ENCODE peak calls at places on chromosome 14, in four cellular contexts. E is right cardiac atrium; Y is naive thymus-derived CD4-positive, alpha-beta T cell; H is lower lobe of right lung. B is an unnamed sample. For H3K4me1, the result is how much of the 10 kb centered on the place peaks cover.

GRCh38 chr14:29892327-29892726 is 35.3 kb downstream of the PRKD1 start:
- DNase-seq in E (no peak), Y (no peak), H (no peak), B (no peak)

GRCh38 chr14:63899953-63900352 is 47.1 kb downstream of the SYNE2 start:
- DNase-seq in E (no peak), Y (no peak), H (no peak), B (no peak)

GRCh38 chr14:68442828-68443460 is 349.9 kb downstream of the ZFP36L1 start:
- DNase-seq in E (no peak), Y (no peak), H (no peak), B (no peak)

GRCh38 chr14:73740921-73741326 is 26.7 kb upstream of the PNMA1 start:
- DNase-seq in E (peak), Y (no peak), H (peak), B (peak)

GRCh38 chr14:100278702-100279101 is 27.5 kb downstream of the SLC25A29 start:
- DNase-seq in E (no peak), Y (no peak), H (peak), B (no peak)

GRCh38 chr14:36511981-36512584 is 7.9 kb downstream of the NKX2-1 start:
- DNase-seq in E (no peak), Y (no peak), H (no peak), B (no peak)

GRCh38 chr14:52609445-52610044 is 56.9 kb downstream of the GPR137C start:
- DNase-seq in E (no peak), Y (no peak), H (no peak), B (no peak)

GRCh38 chr14:54366726-54367707 is 29.8 kb upstream of the CDKN3 start:
- DNase-seq in E (no peak), Y (no peak), H (no peak), B (no peak)

GRCh38 chr14:76117789-76118188 is 33.9 kb upstream of the GPATCH2L start:
- DNase-seq in E (no peak), Y (no peak), H (no peak), B (no peak)

GRCh38 chr14:59154383-59154782 is 34.1 kb upstream of the DAAM1 start:
- DNase-seq in E (no peak), Y (no peak), H (no peak), B (no peak)

GRCh38 chr14:96940009-96940408 is 142.8 kb downstream of the VRK1 start:
- DNase-seq in E (peak), Y (no peak), H (no peak), B (no peak)

GRCh38 chr14:36784541-36784940 is 122.9 kb downstream of the PAX9 start:
- DNase-seq in E (no peak), Y (no peak), H (no peak), B (no peak)

GRCh38 chr14:100907240-100907639 is 3.7 kb upstream of the RTL1 start:
- DNase-seq in E (no peak), Y (no peak), H (no peak), B (no peak)

GRCh38 chr14:86777950-86778602 is 1214.9 kb downstream of the GALC start:
- DNase-seq in E (no peak), Y (no peak), H (no peak), B (no peak)

GRCh38 chr14:88825078-88825458 is 617 bp downstream of the TTC8 start:
- DNase-seq in E (no peak), Y (no peak), H (no peak), B (no peak)

GRCh38 chr14:104436741-104437701 is 142.5 kb upstream of the C14orf180 start:
- DNase-seq in E (peak), Y (no peak), H (peak), B (peak)

GRCh38 chr14:79318371-79318770 is 892.9 kb downstream of the DIO2 start:
- DNase-seq in E (no peak), Y (no peak), H (no peak), B (no peak)

GRCh38 chr14:22792158-22792557 is 23.1 kb downstream of the SLC7A7 start:
- DNase-seq in E (no peak), Y (no peak), H (no peak), B (no peak)

GRCh38 chr14:89773644-89774316 is 180.8 kb downstream of the EFCAB11 start:
- DNase-seq in E (peak), Y (peak), H (peak), B (peak)

DNA sequence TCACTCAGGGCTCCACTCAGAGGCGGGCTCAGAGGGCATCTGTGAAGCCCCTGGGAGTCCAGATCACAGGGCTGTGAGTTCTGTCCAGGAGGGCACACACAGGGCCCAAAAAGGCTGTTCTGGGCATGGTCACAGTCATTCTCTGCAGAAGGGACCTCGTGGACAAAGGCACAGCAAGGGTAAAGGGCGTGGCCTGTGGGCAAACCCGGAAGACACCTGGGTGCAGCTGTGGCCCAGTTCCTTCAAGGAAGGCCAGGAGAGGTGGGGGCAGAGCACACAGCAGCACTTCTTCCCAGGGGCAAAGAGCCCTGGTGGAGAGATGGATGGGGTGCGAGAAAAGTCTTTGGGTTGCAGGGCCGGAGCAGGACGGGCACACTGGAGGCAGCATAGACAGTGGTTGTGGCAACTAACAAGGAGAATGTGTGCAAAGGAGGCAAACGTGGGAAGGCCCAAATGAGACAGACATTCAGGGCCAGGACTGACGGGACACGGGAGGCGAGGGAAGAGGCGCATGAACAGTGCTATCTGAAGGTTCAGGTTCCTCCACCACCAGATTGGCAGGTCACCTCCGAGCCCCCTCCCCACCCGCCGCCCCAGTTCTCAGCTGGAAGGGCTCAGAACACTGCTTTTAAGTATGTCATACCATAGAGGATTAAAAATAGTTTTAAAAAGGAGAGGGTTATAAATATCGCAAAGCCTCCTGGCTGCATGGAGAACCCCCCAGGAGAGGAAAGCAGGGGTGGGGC is 8.9 kb downstream of the CLMN start:
- DNase-seq in E (no peak), Y (no peak), H (no peak), B (no peak)
- H3K4me1 ChIP-seq in E (under half), Y (under half), H (under half), B (under half)

GRCh38 chr14:56325251-56325839 is 207.1 kb downstream of the PELI2 start:
- DNase-seq in E (no peak), Y (no peak), H (no peak), B (no peak)
- H3K4me3 ChIP-seq in E (no peak), Y (no peak), H (no peak), B (no peak)

GRCh38 chr14:56367416-56367815 is 212.2 kb upstream of the TMEM260 start:
- DNase-seq in E (no peak), Y (no peak), H (no peak), B (no peak)
- H3K27ac ChIP-seq in E (no peak), Y (no peak), H (no peak), B (no peak)

GRCh38 chr14:56213288-56213687 is 95.1 kb downstream of the PELI2 start:
- DNase-seq in E (no peak), Y (no peak), H (no peak), B (no peak)
- H3K4me1 ChIP-seq in E (under half), Y (under half), H (under half), B (under half)

DNA sequence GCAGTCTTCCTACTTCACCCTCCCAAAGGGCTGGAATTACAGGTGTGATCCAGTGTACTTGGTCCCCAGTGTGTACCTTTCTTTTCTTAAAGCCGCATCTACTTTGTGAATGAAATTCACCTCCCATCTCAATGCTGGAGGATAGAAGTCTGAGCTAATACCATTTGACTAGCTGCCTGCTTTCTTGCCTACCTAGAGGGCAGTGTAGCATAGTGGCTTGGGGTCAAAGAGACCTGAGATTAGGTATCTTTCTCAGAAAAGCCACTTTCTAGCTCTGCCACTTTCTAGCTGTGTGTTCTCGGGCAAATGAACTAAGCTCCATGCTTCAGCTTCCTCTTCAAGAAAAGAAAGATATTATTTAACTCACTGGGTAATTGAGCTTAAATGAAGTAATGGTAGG is 16.9 kb downstream of the SMOC1 start:
- DNase-seq in E (no peak), Y (no peak), H (no peak), B (no peak)
- H3K4me3 ChIP-seq in E (no peak), Y (no peak), H (no peak), B (no peak)

GRCh38 chr14:32512813-32513212 is 183.7 kb downstream of the AKAP6 start:
- DNase-seq in E (no peak), Y (no peak), H (no peak), B (no peak)

GRCh38 chr14:32509632-32510187 is 180.6 kb downstream of the AKAP6 start:
- DNase-seq in E (peak), Y (no peak), H (no peak), B (no peak)

GRCh38 chr14:32512348-32512747 is 183.2 kb downstream of the AKAP6 start:
- DNase-seq in E (no peak), Y (no peak), H (no peak), B (no peak)

GRCh38 chr14:32508281-32508680 is 179.2 kb downstream of the AKAP6 start:
- DNase-seq in E (no peak), Y (no peak), H (no peak), B (no peak)

GRCh38 chr14:32510815-32511214 is 181.7 kb downstream of the AKAP6 start:
- DNase-seq in E (no peak), Y (no peak), H (no peak), B (no peak)
- H3K27ac ChIP-seq in E (peak), Y (no peak), H (no peak), B (no peak)

DNA sequence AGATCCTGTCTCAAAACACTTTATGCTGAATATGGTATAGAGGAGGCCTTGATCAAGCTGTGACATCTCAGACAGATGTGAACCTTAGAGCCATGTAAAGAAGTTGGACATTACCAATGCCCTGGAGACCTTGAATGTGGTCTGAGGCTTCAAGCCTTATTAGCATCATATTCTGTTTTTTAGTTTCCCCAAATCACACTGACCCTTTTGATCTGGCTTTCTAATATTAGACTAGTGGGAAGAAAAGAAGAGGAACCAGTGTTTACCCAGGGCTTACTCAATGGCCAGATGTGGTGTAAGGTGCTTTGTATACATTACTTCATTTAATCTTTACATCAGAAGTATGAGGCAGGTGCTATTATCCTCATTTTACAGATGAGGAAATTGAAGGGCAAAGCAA is 10.6 kb upstream of the TBPL2 start:
- DNase-seq in E (no peak), Y (no peak), H (no peak), B (no peak)
- H3K4me1 ChIP-seq in E (under half), Y (under half), H (under half), B (under half)

B was measured in spleen.